ENCODE peak calls at places on chromosomes 4 and X, in four cellular contexts. Y is amniotic stem cell, X is Ammon's horn, U is BJ. D is an unnamed sample.

GRCh38 chr4:118849867-118850812 is 14.2 kb upstream of the SEC24D start:
- DNase-seq in Y (no peak), X (no peak), U (no peak), D (no peak)

GRCh38 chr4:123106741-123107140 is 184.3 kb upstream of the NUDT6 start:
- DNase-seq in Y (no peak), X (no peak), U (no peak), D (no peak)

GRCh38 chr4:184805462-184806245 is 20.1 kb downstream of the ACSL1 start:
- DNase-seq in Y (no peak), X (peak), U (no peak), D (no peak)

GRCh38 chr4:172055498-172055897 is 242.3 kb downstream of the GALNTL6 start:
- DNase-seq in Y (no peak), X (no peak), U (no peak), D (no peak)

GRCh38 chr4:845836-846251 is 19.9 kb upstream of the CPLX1 start:
- DNase-seq in Y (no peak), X (no peak), U (peak), D (no peak)

GRCh38 chr4:27702710-27703431 is 842.2 kb downstream of the STIM2 start:
- DNase-seq in Y (no peak), X (peak), U (no peak), D (no peak)

GRCh38 chr4:151950993-151951726 is 190.4 kb upstream of the GATB start:
- DNase-seq in Y (no peak), X (no peak), U (no peak), D (no peak)

GRCh38 chrX:134171661-134172587 is 65.1 kb upstream of the CCDC160 start:
- DNase-seq in Y (no peak), X (peak), U (no peak), D (no peak)

GRCh38 chr4:2320746-2321145 is 58.8 kb upstream of the MXD4 start:
- DNase-seq in Y (no peak), X (no peak), U (no peak), D (no peak)

GRCh38 chr4:141771889-141772830 is 135.8 kb downstream of the IL15 start:
- DNase-seq in Y (no peak), X (no peak), U (no peak), D (no peak)

GRCh38 chr4:41719417-41719816 is 29.1 kb downstream of the PHOX2B start:
- DNase-seq in Y (no peak), X (no peak), U (no peak), D (peak)

GRCh38 chr4:13523105-13523477 is 21.2 kb downstream of the NKX3-2 start:
- DNase-seq in Y (no peak), X (no peak), U (no peak), D (no peak)

GRCh38 chrX:11757397-11757728 is 674 bp upstream of the MSL3 start:
- DNase-seq in Y (no peak), X (no peak), U (no peak), D (no peak)

GRCh38 chr4:148425327-148426110 is 16.7 kb downstream of the NR3C2 start:
- DNase-seq in Y (no peak), X (no peak), U (no peak), D (no peak)

GRCh38 chrX:29728639-29729038 is 486.7 kb upstream of the MAGEB2 start:
- DNase-seq in Y (no peak), X (no peak), U (no peak), D (no peak)

GRCh38 chrX:10048076-10048475 is 80.9 kb downstream of the CLDN34 start:
- DNase-seq in Y (no peak), X (no peak), U (no peak), D (no peak)

GRCh38 chrX:287670-288069 is 6.5 kb downstream of the PLCXD1 start:
- DNase-seq in Y (no peak), X (no peak), U (no peak), D (no peak)

GRCh38 chrX:10111364-10112148 is 45.2 kb upstream of the CLCN4 start:
- DNase-seq in Y (no peak), X (no peak), U (no peak), D (no peak)

GRCh38 chr4:48315728-48316630 is 25.4 kb upstream of the SLAIN2 start:
- DNase-seq in Y (peak), X (peak), U (no peak), D (no peak)

GRCh38 chr4:4569036-4569435 is 27.2 kb upstream of the STX18 start:
- DNase-seq in Y (no peak), X (no peak), U (no peak), D (no peak)

GRCh38 chrX:103356023-103356798 is at the start of gene TCEAL9:
- DNase-seq in Y (peak), X (peak), U (no peak), D (no peak)

GRCh38 chr4:176302283-176303275 is 17.2 kb upstream of the SPCS3 start:
- DNase-seq in Y (peak), X (no peak), U (peak), D (peak)

GRCh38 chrX:103758555-103758954 is 18.1 kb upstream of the PLP1 start:
- DNase-seq in Y (no peak), X (no peak), U (no peak), D (no peak)

GRCh38 chr4:75889537-75890199 is 12.6 kb downstream of the PPEF2 start:
- DNase-seq in Y (no peak), X (no peak), U (no peak), D (no peak)

GRCh38 chrX:14026121-14026520 is 3.6 kb downstream of the GEMIN8 start:
- DNase-seq in Y (no peak), X (peak), U (no peak), D (no peak)

GRCh38 chrX:115058276-115058675 is 40.9 kb upstream of the IL13RA2 start:
- DNase-seq in Y (peak), X (no peak), U (peak), D (no peak)

GRCh38 chr4:47002593-47002992 is 9.2 kb upstream of the GABRA4 start:
- DNase-seq in Y (peak), X (no peak), U (no peak), D (no peak)